ENCODE peak calls at places on chromosomes 5 and 9, in four cellular contexts. A, W, F and R are unnamed samples.
A peak's percentile ranks its signal among the peaks of the same experiment; 100 is the strongest.

GRCh38 chr5:37771731-37772130 is 68.1 kb downstream of the GDNF start:
- DNase-seq in A (no peak), W (peak; percentile 82), F (no peak), R (no peak)

GRCh38 chr5:160923927-160924705 is 72.1 kb upstream of the ATP10B start:
- DNase-seq in A (no peak), W (peak; percentile 45), F (no peak), R (no peak)

GRCh38 chr5:1333986-1334385 is 10.9 kb downstream of the CLPTM1L start:
- DNase-seq in W (no peak), F (no peak), A (peak; percentile 57), R (no peak)

GRCh38 chr9:86303316-86303975 is 21.1 kb upstream of the ISCA1 start:
- DNase-seq in W (no peak), A (no peak), F (no peak), R (no peak)

GRCh38 chr5:80408976-80409926 is 1.4 kb downstream of the ZFYVE16 start:
- DNase-seq in F (no peak), A (no peak), W (no peak), R (no peak)

GRCh38 chr5:163506726-163507125 is 1.3 kb downstream of the MAT2B start:
- DNase-seq in A (no peak), W (no peak), F (no peak), R (no peak)

GRCh38 chr9:95648225-95648624 is 131.5 kb upstream of the PTCH1 start:
- DNase-seq in W (no peak), A (no peak), F (no peak), R (no peak)

GRCh38 chr9:126797903-126798302 is 6.9 kb upstream of the ZBTB43 start:
- DNase-seq in A (no peak), F (no peak), W (no peak), R (no peak)

GRCh38 chr5:42579320-42579719 is 156.1 kb downstream of the GHR start:
- DNase-seq in F (no peak), A (no peak), W (no peak), R (no peak)

GRCh38 chr5:1161832-1162229 is 39.6 kb upstream of the SLC6A19 start:
- DNase-seq in F (no peak), W (peak; percentile 97), A (peak; percentile 73), R (no peak)

GRCh38 chr5:140182803-140183367 is 7.9 kb downstream of the CYSTM1 start:
- DNase-seq in W (no peak), F (no peak), A (no peak), R (no peak)

GRCh38 chr5:57817001-57817453 is 334.4 kb upstream of the ACTBL2 start:
- DNase-seq in W (no peak), A (no peak), F (no peak), R (no peak)

GRCh38 chr5:117736693-117737092 is 1162.1 kb upstream of the SEMA6A start:
- DNase-seq in A (no peak), F (no peak), W (no peak), R (no peak)

GRCh38 chr5:102481044-102481715 is 17.6 kb downstream of the SLCO6A1 start:
- DNase-seq in A (no peak), F (no peak), W (no peak), R (no peak)

GRCh38 chr9:73437758-73438157 is 286.1 kb downstream of the ANXA1 start:
- DNase-seq in A (no peak), W (no peak), F (no peak), R (no peak)

GRCh38 chr5:154081246-154081645 is 42.5 kb downstream of the MFAP3 start:
- DNase-seq in F (no peak), A (no peak), W (no peak), R (no peak)

GRCh38 chr9:71127301-71127700 is 5.9 kb upstream of the TRPM3 start:
- DNase-seq in F (no peak), W (no peak), A (no peak), R (no peak)

GRCh38 chr5:11504794-11505193 is 399.5 kb downstream of the CTNND2 start:
- DNase-seq in A (no peak), F (no peak), W (no peak), R (no peak)

GRCh38 chr5:94771742-94772141 is 153.3 kb downstream of the SLF1 start:
- DNase-seq in W (no peak), A (no peak), F (no peak), R (no peak)

GRCh38 chr5:157680239-157680638 is 8.9 kb downstream of the C5orf52 start:
- DNase-seq in W (no peak), F (no peak), A (no peak), R (no peak)

GRCh38 chr9:86766912-86767311 is 180.4 kb downstream of the GAS1 start:
- DNase-seq in W (peak; percentile 76), A (peak; percentile 76), F (no peak), R (no peak)

GRCh38 chr5:113061851-113062631 is 85.4 kb downstream of the DCP2 start:
- DNase-seq in W (no peak), F (no peak), A (no peak), R (no peak)

GRCh38 chr5:143108498-143109128 is 294.9 kb downstream of the NR3C1 start:
- DNase-seq in A (no peak), W (peak; percentile 78), F (no peak), R (no peak)

GRCh38 chr5:132101385-132101880 is 27.8 kb downstream of the CSF2 start:
- DNase-seq in W (no peak), A (no peak), F (no peak), R (no peak)

GRCh38 chr5:116035123-116035522 is 2.9 kb downstream of the ARL14EPL start:
- DNase-seq in A (no peak), F (no peak), W (no peak), R (no peak)

GRCh38 chr5:21165344-21165743 is 1177.3 kb upstream of the CDH18 start:
- DNase-seq in F (no peak), W (no peak), A (no peak), R (no peak)

GRCh38 chr9:86767373-86767772 is 179.9 kb downstream of the GAS1 start:
- DNase-seq in A (no peak), F (no peak), W (no peak), R (no peak)

GRCh38 chr5:130231786-130232185 is 327.5 kb downstream of the CHSY3 start:
- DNase-seq in A (no peak), W (no peak), F (no peak), R (no peak)

GRCh38 chr5:169694221-169694620 is 57.1 kb downstream of the DOCK2 start:
- DNase-seq in F (no peak), W (no peak), A (no peak), R (no peak)

GRCh38 chr5:41264019-41264418 is 50.7 kb upstream of the C6 start:
- DNase-seq in F (no peak), W (no peak), A (no peak), R (peak; percentile 52)

GRCh38 chr5:128782446-128782845 is 182.8 kb upstream of the SLC27A6 start:
- DNase-seq in W (peak; percentile 30), F (no peak), A (peak; percentile 74), R (peak; percentile 24)

GRCh38 chr9:126150411-126151030 is 176.1 kb upstream of the MVB12B start:
- DNase-seq in W (no peak), F (no peak), A (peak; percentile 21), R (peak; percentile 3)

GRCh38 chr5:124906339-124907097 is 160.1 kb upstream of the ZNF608 start:
- DNase-seq in F (no peak), A (no peak), W (no peak), R (peak; percentile 76)

GRCh38 chr9:69599232-69599971 is 72.8 kb downstream of the APBA1 start:
- DNase-seq in F (no peak), W (no peak), A (no peak), R (no peak)

GRCh38 chr5:74285876-74286275 is 354.7 kb downstream of the ENC1 start:
- DNase-seq in F (no peak), A (no peak), W (no peak), R (no peak)

GRCh38 chr5:36635721-36636390 is 29.4 kb downstream of the SLC1A3 start:
- DNase-seq in W (no peak), A (no peak), F (no peak), R (no peak)

GRCh38 chr9:2013688-2014087 is 1.5 kb upstream of the SMARCA2 start:
- DNase-seq in W (no peak), A (no peak), F (no peak), R (no peak)
- H3K4me3 ChIP-seq in W (peak overlapping the region; percentile 91), A (no peak overlapping the region), F (no peak overlapping the region), R (no peak overlapping the region)

GRCh38 chr5:137497396-137498290 is 1.5 kb downstream of the SPOCK1 start:
- DNase-seq in W (peak; percentile 30), F (no peak), A (no peak), R (no peak)
- H3K4me3 ChIP-seq in W (no peak overlapping the region), F (peak overlapping the region; percentile 43), A (no peak overlapping the region), R (peak overlapping the region; percentile 18)

DNA sequence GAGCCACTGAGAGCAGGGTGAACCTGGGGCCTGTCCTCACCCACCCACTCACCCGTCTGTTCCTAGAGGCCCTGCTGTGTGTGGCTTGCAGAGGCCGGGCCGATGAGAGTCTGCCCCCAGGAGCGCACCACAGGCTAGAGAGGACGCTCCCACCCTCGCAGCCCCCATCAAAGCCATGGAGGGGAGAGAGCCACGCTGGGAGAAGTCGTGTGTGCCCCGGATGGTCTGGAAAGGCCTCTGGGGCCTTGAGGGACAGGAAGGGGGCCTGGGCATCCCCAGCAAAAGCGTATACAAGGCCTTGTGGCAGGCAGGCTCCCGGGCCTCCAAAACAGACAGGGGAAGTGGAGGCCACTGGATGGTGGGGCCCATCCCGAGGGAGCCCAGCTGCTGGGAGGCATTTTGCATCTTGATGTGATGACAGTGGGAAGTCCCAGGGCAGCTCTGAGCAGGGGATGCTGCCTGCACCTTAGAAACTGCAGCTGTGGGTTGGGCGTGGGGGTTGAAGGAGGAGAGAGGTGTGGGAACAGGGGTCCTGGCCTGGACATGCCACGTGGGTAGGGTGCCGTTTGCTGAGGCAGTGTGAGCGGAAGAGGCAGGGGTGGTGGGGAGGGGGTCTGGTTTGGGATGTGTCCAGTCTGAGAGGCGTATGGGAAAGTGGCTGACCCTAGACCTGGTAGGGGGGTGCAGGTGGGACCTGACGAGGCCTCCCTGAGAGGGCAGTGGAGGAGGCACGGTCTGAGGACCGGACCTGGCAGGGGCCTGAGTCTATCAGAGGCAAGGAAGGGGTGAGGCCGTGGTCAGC is 43.0 kb upstream of the NOTCH1 start:
- DNase-seq in A (no peak), F (no peak), W (no peak), R (no peak)
- H3K4me3 ChIP-seq in A (no peak overlapping the region), F (no peak overlapping the region), W (no peak overlapping the region), R (no peak overlapping the region)

DNA sequence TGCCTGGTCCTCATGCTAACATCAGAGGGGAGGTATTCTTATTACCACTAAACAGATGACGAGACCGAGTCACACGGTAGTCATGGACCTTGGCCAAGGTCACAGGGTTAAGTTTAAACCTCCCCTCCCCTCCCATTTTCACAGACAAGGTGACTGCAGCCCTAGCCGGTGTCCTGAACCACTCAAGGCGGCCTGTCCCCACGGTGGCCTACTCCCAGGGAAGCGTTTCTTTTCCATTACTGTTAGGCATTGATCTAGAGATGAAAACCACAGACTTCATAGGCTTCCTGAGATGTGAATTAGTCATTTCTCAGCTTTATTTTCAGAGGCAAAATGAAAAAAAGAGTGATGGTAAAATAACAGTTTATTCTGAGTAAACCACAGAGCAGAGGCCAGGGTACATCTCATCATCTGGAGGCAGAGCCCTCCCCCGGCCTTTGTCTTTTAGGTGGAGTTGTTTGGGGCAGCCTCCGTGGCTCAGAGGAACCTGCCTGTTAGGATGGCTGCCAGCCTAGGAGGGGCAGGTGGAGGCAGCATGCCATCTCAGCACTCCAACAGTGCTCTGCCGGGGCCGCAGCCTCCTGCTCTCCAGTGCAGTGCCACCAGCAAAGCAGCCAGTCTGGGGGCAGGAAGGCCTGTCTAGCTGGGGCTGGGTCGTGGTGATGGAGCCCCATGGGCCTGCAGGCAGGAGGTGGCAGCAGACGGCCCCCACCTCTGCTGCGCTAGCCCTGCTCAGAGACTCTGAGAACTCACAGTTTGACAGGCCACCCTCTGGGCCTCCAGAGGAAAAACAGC is 71.2 kb downstream of the RAPGEF1 start:
- DNase-seq in W (no peak), A (no peak), F (no peak), R (no peak)
- H3K4me3 ChIP-seq in W (no peak overlapping the region), A (no peak overlapping the region), F (no peak overlapping the region), R (no peak overlapping the region)

GRCh38 chr9:91240596-91240995 is 121.1 kb downstream of the AUH start:
- DNase-seq in W (no peak), A (no peak), F (no peak), R (no peak)
- H3K4me3 ChIP-seq in W (no peak overlapping the region), A (no peak overlapping the region), F (no peak overlapping the region), R (no peak overlapping the region)